ENCODE peak calls at places on chromosomes 11 and 22, in ten cellular contexts. V is GM10248, L is GM23338, O is pancreas, F is uterus, N is body of pancreas, S is astrocyte of the spinal cord, I is glutamatergic neuron, H is nephron progenitor cell, D is A549. P is an unnamed sample.
A peak's percentile ranks its signal among the peaks of the same experiment; 100 is the strongest.

GRCh38 chr22:32880906-32881596 is 79.5 kb downstream of the TIMP3 start:
- DNase-seq in I (peak; percentile 74), O (no peak), L (no peak), V (no peak), S (peak; percentile 31), H (peak; percentile 42), F (peak; percentile 91), N (peak; percentile 40), D (no peak), P (no peak)

GRCh38 chr22:26606611-26607010 is 11.2 kb downstream of the CRYBB1 start:
- DNase-seq in O (no peak), V (no peak), S (peak; percentile 71), I (no peak), L (no peak), D (peak; percentile 23), F (no peak), N (no peak), H (no peak), P (no peak)

GRCh38 chr11:3674189-3674588 is 3.0 kb upstream of the CHRNA10 start:
- DNase-seq in H (no peak), I (no peak), N (no peak), D (peak; percentile 21), V (no peak), S (peak; percentile 77), L (no peak), F (no peak), O (no peak), P (no peak)

GRCh38 chr22:17781319-17782031 is 7.2 kb upstream of the BID start:
- DNase-seq in H (no peak), I (no peak), N (no peak), F (no peak), V (peak; percentile 68), S (peak; percentile 79), O (no peak), L (no peak), D (peak; percentile 61), P (peak; percentile 52)

GRCh38 chr11:113992459-113993105 is 17.7 kb downstream of the HTR3A start:
- DNase-seq in N (no peak), D (no peak), F (no peak), S (no peak), I (peak; percentile 33), L (peak; percentile 36), V (no peak), H (no peak), O (no peak), P (no peak)

GRCh38 chr11:130418756-130419155 is 9.7 kb downstream of the ADAMTS8 start:
- DNase-seq in V (no peak), H (no peak), I (no peak), N (no peak), D (no peak), F (no peak), L (no peak), O (no peak), S (peak; percentile 32), P (no peak)

GRCh38 chr22:49789289-49790141 is 38.2 kb downstream of the BRD1 start:
- DNase-seq in L (no peak), H (no peak), V (no peak), D (no peak), I (no peak), F (no peak), N (no peak), O (no peak), S (no peak), P (no peak)

GRCh38 chr11:38461751-38462150 is 1863.7 kb upstream of the RAG2 start:
- DNase-seq in D (no peak), L (no peak), H (no peak), I (no peak), N (no peak), S (no peak), O (no peak), V (no peak), F (no peak), P (no peak)

DNA sequence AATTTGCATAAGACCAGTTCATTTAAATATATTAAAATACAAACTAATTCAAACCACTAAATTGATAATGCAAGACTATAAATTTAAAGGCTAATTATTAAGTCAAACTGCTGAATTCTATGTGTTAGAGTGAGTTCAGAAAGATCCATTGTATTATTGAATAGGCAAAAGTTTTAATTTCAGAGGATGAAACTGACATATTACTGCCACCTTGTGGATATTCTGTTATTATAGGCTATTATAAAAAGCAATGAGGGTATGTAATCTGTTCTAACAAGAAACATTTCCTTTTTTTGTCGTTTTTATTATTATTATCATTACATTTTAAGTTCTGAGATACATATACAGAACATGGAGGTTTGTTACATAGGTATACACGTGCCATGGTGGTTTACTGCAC is 20.9 kb upstream of the NAALAD2 start:
- DNase-seq in I (no peak), N (no peak), F (no peak), H (no peak), L (peak; percentile 18), V (no peak), D (no peak), O (no peak), S (peak; percentile 11), P (no peak)
- TF ChIP-seq CTCF in I (peak; percentile 66), N (no peak), F (no peak), H (peak; percentile 42), L (no peak), V (peak; percentile 22), D (peak; percentile 40), O (peak; percentile 14), S (peak; percentile 27), P (no peak)

DNA sequence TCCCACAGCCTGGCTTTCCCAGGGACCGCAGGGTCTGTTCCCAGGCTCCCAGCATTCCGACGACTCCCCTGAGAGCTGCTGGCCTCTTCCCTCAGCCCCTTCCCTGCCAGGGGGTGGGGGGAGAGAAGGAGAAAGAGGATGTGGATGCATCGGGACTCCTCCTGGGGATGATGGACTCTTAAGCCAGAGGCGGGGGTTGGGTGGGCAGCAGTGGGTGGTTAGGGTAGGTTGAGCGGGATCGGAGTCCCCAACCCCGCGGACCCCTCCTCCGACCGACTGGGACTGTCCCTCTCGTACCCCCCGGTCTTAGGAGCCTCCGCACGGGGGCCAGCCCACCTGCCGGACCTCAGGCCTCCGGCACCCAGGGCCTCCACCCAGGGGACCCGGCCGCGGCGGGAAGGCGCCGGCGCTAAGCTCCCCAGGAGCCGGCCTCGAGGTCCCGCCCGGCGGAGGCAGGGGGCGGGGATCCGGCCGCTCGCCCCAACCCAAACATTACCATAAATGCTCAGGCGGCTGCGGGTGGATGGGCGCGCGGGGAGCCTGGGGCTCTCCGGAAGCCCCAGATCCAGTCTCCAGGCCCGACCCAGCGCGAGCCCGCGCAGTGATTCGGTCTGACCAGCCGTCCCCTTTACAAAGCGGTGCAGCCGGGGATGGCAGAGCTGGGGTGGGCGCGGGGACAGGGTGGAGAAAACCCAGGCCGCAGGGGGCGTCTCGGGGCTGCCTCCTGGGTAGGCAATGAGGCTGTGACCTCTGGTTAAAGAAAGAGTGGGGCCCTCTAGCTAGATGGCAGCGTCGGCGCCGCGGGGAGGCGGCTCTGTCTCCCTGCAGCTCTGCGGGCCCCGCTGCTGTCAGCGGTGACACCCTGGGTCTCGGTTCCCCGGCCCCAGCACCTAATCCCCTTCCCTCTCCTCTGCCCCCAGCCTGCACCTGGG is 3.9 kb upstream of the MCAM start:
- DNase-seq in N (peak; percentile 49), V (peak; percentile 85), L (peak; percentile 77), H (peak; percentile 74), S (peak; percentile 67), O (peak; percentile 77), D (peak; percentile 22), F (peak; percentile 81), I (peak; percentile 66), P (no peak)
- TF ChIP-seq CTCF in N (no peak), V (peak; percentile 7), L (peak; percentile 0), H (no peak), S (no peak), O (no peak), D (no peak), F (no peak), I (no peak), P (no peak)

GRCh38 chr11:18010977-18011586 is 1.8 kb downstream of the SERGEF start:
- DNase-seq in H (no peak), N (no peak), I (no peak), O (no peak), D (no peak), S (no peak), V (no peak), L (no peak), F (no peak), P (no peak)

GRCh38 chr11:18012314-18012905 is 437 bp downstream of the SERGEF start:
- DNase-seq in L (peak; percentile 62), H (no peak), F (peak; percentile 26), V (peak; percentile 30), O (no peak), S (peak; percentile 19), N (peak; percentile 24), D (peak; percentile 20), I (peak; percentile 56), P (no peak)

GRCh38 chr11:18010271-18010670 is 2.6 kb downstream of the SERGEF start:
- DNase-seq in S (no peak), I (no peak), L (no peak), F (no peak), H (no peak), O (no peak), V (no peak), D (peak; percentile 16), N (no peak), P (no peak)

GRCh38 chr11:18012906-18013781 is at the start of gene SERGEF:
- DNase-seq in D (peak; percentile 89), V (peak; percentile 98), H (peak; percentile 95), I (peak; percentile 93), F (peak; percentile 89), S (peak; percentile 89), O (peak; percentile 97), N (peak; percentile 97), L (peak; percentile 95), P (peak; percentile 67)

DNA sequence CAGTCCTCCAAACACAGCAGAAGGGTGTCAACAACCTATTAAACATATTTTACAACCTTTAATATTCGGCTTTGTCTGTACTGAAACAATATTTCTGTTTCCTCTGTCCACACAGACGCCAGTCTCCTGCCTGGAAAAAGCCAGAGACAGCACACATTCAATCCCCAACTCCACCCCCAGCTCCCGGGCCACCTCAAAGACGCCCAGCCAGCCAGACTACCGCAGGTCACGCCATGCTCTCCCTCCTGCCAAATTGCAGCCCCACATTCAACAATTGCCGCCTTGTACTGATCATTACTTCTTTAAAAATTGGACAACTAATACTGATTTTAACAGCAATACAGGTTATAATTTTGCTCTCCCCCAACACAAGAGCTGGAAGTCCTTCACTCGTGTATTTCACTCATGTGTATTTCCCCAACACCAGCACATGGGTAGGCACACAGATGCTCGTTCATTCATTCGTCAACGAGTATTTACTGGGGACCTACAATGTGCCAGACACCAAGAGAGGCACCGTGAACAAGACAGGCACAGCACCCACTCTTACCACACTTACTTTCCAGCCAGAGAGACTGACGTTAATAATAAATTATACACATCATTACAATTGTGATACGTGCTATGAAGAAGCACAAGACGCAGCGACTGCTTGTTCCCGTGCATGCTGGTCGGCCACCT is 1.1 kb downstream of the SERGEF start:
- DNase-seq in N (no peak), F (no peak), O (no peak), I (peak; percentile 16), L (no peak), V (no peak), S (no peak), D (no peak), H (no peak), P (no peak)
- TF ChIP-seq CTCF in N (no peak), F (no peak), O (no peak), I (no peak), L (no peak), V (no peak), S (no peak), D (no peak), H (no peak), P (no peak)

GRCh38 chr11:118657709-118658108 is 21.7 kb downstream of the TREH start:
- DNase-seq in S (no peak), F (no peak), D (no peak), H (no peak), L (no peak), O (no peak), V (no peak), I (no peak), N (no peak), P (no peak)

GRCh38 chr11:118659956-118660645 is 19.3 kb downstream of the TREH start:
- DNase-seq in N (no peak), D (no peak), L (peak; percentile 21), H (no peak), I (no peak), F (no peak), V (no peak), S (no peak), O (no peak), P (no peak)

GRCh38 chr11:118657238-118657637 is 22.2 kb downstream of the TREH start:
- DNase-seq in D (no peak), O (no peak), F (no peak), N (no peak), L (peak; percentile 64), S (no peak), I (no peak), V (no peak), H (no peak), P (no peak)

GRCh38 chr11:118659314-118659939 is 20.0 kb downstream of the TREH start:
- DNase-seq in F (peak; percentile 92), S (peak; percentile 83), I (peak; percentile 97), O (peak; percentile 98), N (peak; percentile 93), H (peak; percentile 98), V (peak; percentile 94), D (peak; percentile 75), L (peak; percentile 98), P (peak; percentile 97)

DNA sequence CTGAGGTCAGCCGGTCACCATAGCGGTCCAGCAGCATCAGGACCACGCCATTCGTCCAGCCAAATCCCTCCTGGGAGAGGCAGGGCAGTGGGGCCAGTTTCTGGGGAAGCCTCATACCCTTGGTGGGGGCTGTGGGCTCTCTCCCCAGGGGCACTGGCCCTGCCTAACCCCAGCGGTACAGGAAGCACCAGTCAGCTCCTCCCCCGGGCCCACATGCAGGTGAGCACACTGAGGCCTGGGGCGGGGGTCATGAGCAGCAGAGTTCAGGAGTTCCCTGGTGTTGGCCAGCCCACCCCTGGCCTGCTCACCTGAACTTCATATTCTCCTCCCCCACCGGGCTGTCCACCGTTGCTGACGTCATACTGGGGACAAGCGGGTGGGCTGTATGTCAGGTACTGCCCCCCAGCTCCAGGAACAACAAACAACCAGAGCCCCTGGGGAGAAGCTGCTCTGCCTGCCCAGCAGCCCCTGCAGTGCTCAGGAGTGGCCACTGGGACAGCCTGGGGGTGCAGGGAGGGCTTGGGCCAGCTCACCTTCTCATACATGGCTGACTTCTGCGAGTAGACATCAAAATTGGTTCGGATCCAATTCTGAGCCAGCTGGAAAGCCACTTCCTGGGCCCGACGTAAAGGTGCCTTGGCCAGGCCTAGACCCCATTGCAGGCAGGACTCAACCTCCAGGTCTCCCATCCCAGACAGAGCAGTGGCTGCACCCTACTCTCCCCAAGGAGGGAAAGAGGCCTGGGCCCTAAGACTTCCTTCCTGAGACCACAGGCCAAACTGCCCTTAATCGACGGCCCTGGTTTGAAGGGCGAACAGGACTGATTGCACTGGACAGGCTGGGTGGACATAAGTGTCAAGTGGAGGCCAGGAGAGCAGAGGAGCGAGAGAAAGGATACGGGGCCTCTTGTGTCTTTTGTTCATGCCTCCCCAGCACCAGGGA is 20.8 kb downstream of the TREH start:
- DNase-seq in D (no peak), N (no peak), I (no peak), L (peak; percentile 40), V (no peak), F (no peak), H (no peak), O (no peak), S (peak; percentile 25), P (no peak)
- TF ChIP-seq CTCF in D (no peak), N (no peak), I (no peak), L (no peak), V (no peak), F (no peak), H (no peak), O (no peak), S (peak; percentile 38), P (no peak)

P was measured in omental fat pad.